ENCODE peak calls at places on chromosomes 16 and 17, in nine cellular contexts. B is GM10248, N is upper lobe of right lung, J is ascending aorta, V is Peyer's patch, T is GM13977, Z is endothelial cell, R is HFF-Myc, L is breast epithelium. M is an unnamed sample.

GRCh38 chr16:12904041-12904671 is 2.8 kb downstream of the SHISA9 start:
- DNase-seq in R (no peak), B (no peak), V (no peak), J (no peak), L (no peak), N (no peak), Z (no peak), T (no peak), M (no peak)

GRCh38 chr17:37160940-37161339 is 212.2 kb downstream of the AATF start:
- DNase-seq in N (no peak), L (no peak), T (no peak), V (no peak), J (no peak), R (no peak), B (no peak), Z (no peak), M (no peak)

GRCh38 chr17:64448665-64449512 is at the start of gene MILR1:
- DNase-seq in Z (no peak), T (peak), J (no peak), V (no peak), N (no peak), L (no peak), B (peak), R (peak), M (no peak)

GRCh38 chr17:15051913-15052312 is 213.2 kb downstream of the PMP22 start:
- DNase-seq in B (no peak), T (no peak), J (no peak), N (no peak), Z (no peak), L (no peak), V (no peak), R (no peak), M (no peak)

GRCh38 chr16:12729448-12729847 is 74.2 kb downstream of the CPPED1 start:
- DNase-seq in L (no peak), V (no peak), R (peak), J (no peak), N (no peak), Z (no peak), B (no peak), T (no peak), M (no peak)

GRCh38 chr17:27257031-27257357 is 36.9 kb upstream of the WSB1 start:
- DNase-seq in Z (no peak), V (no peak), L (no peak), B (no peak), R (no peak), T (no peak), J (no peak), N (no peak), M (no peak)

GRCh38 chr17:65332375-65332774 is 195.2 kb downstream of the RGS9 start:
- DNase-seq in Z (no peak), L (no peak), J (no peak), R (no peak), V (no peak), N (no peak), T (no peak), B (no peak), M (no peak)

GRCh38 chr16:8952281-8952751 is 11.4 kb downstream of the USP7 start:
- DNase-seq in J (no peak), N (no peak), B (no peak), V (no peak), L (no peak), Z (no peak), R (no peak), T (no peak), M (no peak)

GRCh38 chr17:40106760-40107265 is 6.4 kb upstream of the NR1D1 start:
- DNase-seq in T (no peak), Z (no peak), V (no peak), L (no peak), B (no peak), J (no peak), N (no peak), R (no peak), M (no peak)

GRCh38 chr17:43661699-43662431 is at the start of gene MEOX1:
- DNase-seq in V (no peak), L (no peak), R (peak), Z (no peak), J (no peak), N (no peak), T (peak), B (peak), M (no peak)

GRCh38 chr17:58680038-58680369 is 11.8 kb downstream of the TEX14 start:
- DNase-seq in V (no peak), T (no peak), Z (no peak), R (no peak), L (no peak), N (no peak), J (no peak), B (no peak), M (no peak)

GRCh38 chr17:9436629-9437028 is 139.0 kb downstream of the STX8 start:
- DNase-seq in Z (no peak), J (no peak), T (no peak), V (no peak), N (no peak), L (no peak), R (no peak), B (no peak), M (no peak)

GRCh38 chr16:67464565-67464964 is 16.4 kb downstream of the ATP6V0D1 start:
- DNase-seq in L (no peak), T (no peak), N (no peak), R (no peak), Z (no peak), B (no peak), J (no peak), V (no peak), M (no peak)

GRCh38 chr17:39926135-39926587 is 1.2 kb downstream of the ORMDL3 start:
- DNase-seq in Z (no peak), R (no peak), L (no peak), B (no peak), J (no peak), N (no peak), V (no peak), T (no peak), M (no peak)

GRCh38 chr17:64603987-64604386 is 58.1 kb downstream of the SMURF2 start:
- DNase-seq in T (no peak), R (no peak), J (no peak), V (no peak), N (no peak), B (no peak), Z (no peak), L (no peak), M (no peak)

GRCh38 chr16:54282202-54282922 is 4.2 kb downstream of the IRX3 start:
- DNase-seq in B (peak), J (no peak), R (no peak), L (peak), Z (peak), V (no peak), T (peak), N (peak), M (peak)

GRCh38 chr16:2710711-2711231 is 9.3 kb downstream of the PRSS27 start:
- DNase-seq in N (no peak), J (no peak), Z (no peak), R (no peak), L (no peak), T (no peak), V (no peak), B (no peak), M (no peak)

GRCh38 chr17:49210158-49211029 is at the start of the genes ABI3 and GNGT2:
- DNase-seq in N (no peak), L (no peak), Z (peak), R (no peak), T (peak), B (peak), V (no peak), J (no peak), M (no peak)

GRCh38 chr16:81946206-81946605 is 65.1 kb downstream of the SDR42E1 start:
- DNase-seq in T (no peak), B (no peak), Z (no peak), R (no peak), L (no peak), V (no peak), J (no peak), N (no peak), M (no peak)

GRCh38 chr16:2782583-2783351 is 4.6 kb downstream of the PRSS33 start:
- DNase-seq in J (no peak), Z (no peak), R (no peak), T (no peak), V (peak), N (peak), L (peak), B (no peak), M (no peak)

GRCh38 chr16:59552164-59552563 is 818.0 kb upstream of the GOT2 start:
- DNase-seq in V (no peak), B (no peak), R (no peak), N (no peak), Z (no peak), T (no peak), J (no peak), L (no peak), M (no peak)

GRCh38 chr17:75344664-75345063 is 55.4 kb upstream of the SLC25A19 start:
- DNase-seq in N (no peak), T (no peak), J (no peak), Z (no peak), V (no peak), R (no peak), B (no peak), L (no peak), M (no peak)

GRCh38 chr17:56891751-56892150 is 22.1 kb downstream of the TRIM25 start:
- DNase-seq in R (no peak), J (no peak), Z (peak), B (no peak), N (peak), V (no peak), T (no peak), L (no peak), M (no peak)

GRCh38 chr16:84524346-84524920 is 20.0 kb upstream of the MEAK7 start:
- DNase-seq in V (no peak), L (no peak), N (no peak), B (no peak), T (no peak), J (no peak), Z (no peak), R (no peak), M (no peak)

GRCh38 chr16:57900796-57901479 is 70.0 kb downstream of the CNGB1 start:
- DNase-seq in R (no peak), V (no peak), B (no peak), Z (no peak), J (no peak), N (no peak), T (no peak), L (no peak), M (no peak)

GRCh38 chr17:78890111-78890897 is 12.7 kb downstream of the CEP295NL start:
- DNase-seq in J (peak), V (no peak), L (no peak), R (no peak), Z (no peak), B (peak), T (no peak), N (peak), M (no peak)

GRCh38 chr17:11238710-11239109 is 2.3 kb upstream of the SHISA6 start:
- DNase-seq in N (no peak), J (no peak), R (no peak), V (no peak), Z (no peak), B (no peak), T (no peak), L (no peak), M (no peak)

GRCh38 chr16:66551362-66551761 is 1.0 kb upstream of the CKLF start:
- DNase-seq in R (peak), J (peak), Z (peak), N (no peak), T (peak), B (peak), V (no peak), L (no peak), M (no peak)

GRCh38 chr17:46764709-46765401 is 53.6 kb downstream of the WNT3 start:
- DNase-seq in N (peak), J (no peak), B (no peak), Z (no peak), R (peak), V (no peak), L (no peak), T (no peak), M (no peak)

GRCh38 chr16:88329726-88330700 is 52.7 kb upstream of the ZNF469 start:
- DNase-seq in V (no peak), L (no peak), R (no peak), J (no peak), N (no peak), B (no peak), T (no peak), Z (no peak), M (no peak)

DNA sequence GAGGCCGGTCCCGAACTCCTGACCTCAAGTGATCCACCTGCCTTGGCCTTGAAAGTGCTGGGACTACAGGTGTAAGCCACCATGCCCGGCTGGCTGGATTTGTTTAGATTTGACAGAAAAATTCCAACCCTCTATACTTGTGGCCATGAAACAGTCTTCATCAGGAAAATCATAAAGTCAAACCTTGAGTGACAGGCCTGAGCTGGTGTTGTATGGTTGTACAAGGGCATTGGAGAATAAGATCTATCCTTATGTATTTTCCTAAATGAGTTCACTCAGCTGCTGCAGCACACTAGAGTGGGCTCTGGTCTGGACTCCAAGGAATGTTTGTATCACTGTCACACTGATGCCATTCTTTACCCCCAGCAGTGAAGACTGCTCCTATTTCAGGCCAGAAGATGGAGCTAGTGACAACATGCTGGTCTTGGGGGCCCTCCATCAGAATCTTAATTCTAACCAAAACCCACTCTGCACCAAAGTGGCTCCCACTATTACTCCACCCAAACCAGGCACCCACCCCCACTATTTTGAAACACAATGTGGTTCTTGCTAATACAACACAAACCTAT is 27.4 kb downstream of the SNX11 start:
- DNase-seq in L (no peak), T (no peak), V (no peak), R (no peak), J (no peak), Z (no peak), B (peak), N (no peak), M (no peak)
- TF ChIP-seq CTCF in L (no peak), T (peak), V (no peak), R (no peak), J (no peak), Z (no peak), B (peak), N (no peak), M (peak)

GRCh38 chr16:64008131-64008530 is 1113.7 kb downstream of the CDH11 start:
- DNase-seq in B (no peak), L (no peak), R (no peak), Z (no peak), N (no peak), J (no peak), T (no peak), V (no peak), M (no peak)
- TF ChIP-seq CTCF in B (no peak), L (no peak), R (no peak), Z (no peak), N (no peak), J (no peak), T (no peak), V (no peak), M (no peak)

GRCh38 chr16:23578096-23578830 is 17.9 kb downstream of the NDUFAB1 start:
- DNase-seq in T (no peak), L (no peak), R (no peak), B (no peak), V (no peak), Z (no peak), N (no peak), J (no peak), M (no peak)

GRCh38 chr16:23580391-23580790 is 15.7 kb downstream of the NDUFAB1 start:
- DNase-seq in Z (no peak), B (no peak), N (no peak), L (no peak), T (no peak), J (no peak), R (no peak), V (no peak), M (no peak)

GRCh38 chr16:23584186-23585076 is 11.7 kb downstream of the NDUFAB1 start:
- DNase-seq in R (no peak), J (no peak), T (no peak), Z (no peak), N (no peak), B (no peak), V (no peak), L (no peak), M (no peak)

GRCh38 chr16:23579371-23579770 is 16.7 kb downstream of the NDUFAB1 start:
- DNase-seq in Z (no peak), R (no peak), T (no peak), L (no peak), N (no peak), V (no peak), B (no peak), J (no peak), M (no peak)

DNA sequence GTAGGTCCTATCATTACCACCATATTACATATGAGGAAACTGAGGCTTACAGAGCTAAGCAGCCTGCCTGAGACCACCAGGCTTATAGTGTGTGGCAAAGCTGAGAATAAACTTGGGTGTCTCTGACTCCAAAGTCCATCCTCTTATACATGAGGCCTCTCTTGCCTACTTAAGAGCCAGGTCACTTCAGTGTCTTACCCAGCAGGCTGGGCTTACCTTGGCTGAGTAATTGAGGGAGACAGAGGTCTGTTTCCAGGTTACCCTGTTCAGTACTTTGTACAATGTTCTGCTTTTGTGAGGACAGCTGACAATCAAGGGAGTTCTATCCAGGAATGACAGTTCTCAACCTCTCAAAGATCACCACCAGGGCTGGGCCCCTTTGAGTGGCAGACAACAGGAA is 14.4 kb downstream of the NDUFAB1 start:
- DNase-seq in V (no peak), R (no peak), T (no peak), J (no peak), B (no peak), N (no peak), L (no peak), Z (no peak), M (no peak)
- TF ChIP-seq CTCF in V (no peak), R (no peak), T (no peak), J (no peak), B (no peak), N (no peak), L (no peak), Z (no peak), M (no peak)

GRCh38 chr17:48011405-48012150 is 26.0 kb downstream of the COPZ2 start:
- DNase-seq in J (no peak), V (no peak), B (peak), Z (no peak), R (no peak), L (no peak), N (no peak), T (peak), M (no peak)
- TF ChIP-seq CTCF in J (peak), V (peak), B (peak), Z (peak), R (peak), L (peak), N (peak), T (peak), M (peak)

GRCh38 chr17:60766778-60767190 is 89.1 kb downstream of the BCAS3 start:
- DNase-seq in L (no peak), N (no peak), J (no peak), V (no peak), R (no peak), Z (no peak), T (no peak), B (no peak), M (no peak)

GRCh38 chr17:60773552-60773951 is 95.9 kb downstream of the BCAS3 start:
- DNase-seq in Z (no peak), R (no peak), B (no peak), J (no peak), N (no peak), L (no peak), V (no peak), T (no peak), M (no peak)

GRCh38 chr17:60770946-60771422 is 93.3 kb downstream of the BCAS3 start:
- DNase-seq in T (no peak), J (no peak), Z (no peak), N (no peak), V (no peak), R (no peak), B (no peak), L (no peak), M (no peak)

GRCh38 chr17:60769327-60769726 is 91.7 kb downstream of the BCAS3 start:
- DNase-seq in B (no peak), N (no peak), L (no peak), J (no peak), T (no peak), R (no peak), Z (no peak), V (no peak), M (no peak)

GRCh38 chr17:60767744-60768308 is 90.2 kb downstream of the BCAS3 start:
- DNase-seq in L (no peak), T (no peak), N (no peak), B (no peak), J (no peak), V (no peak), Z (no peak), R (no peak), M (no peak)
- TF ChIP-seq CTCF in L (no peak), T (no peak), N (no peak), B (no peak), J (no peak), V (no peak), Z (no peak), R (no peak), M (no peak)

GRCh38 chr16:14320406-14320805 is 249.3 kb downstream of the MRTFB start:
- DNase-seq in V (no peak), T (no peak), J (no peak), Z (no peak), R (no peak), N (no peak), B (no peak), L (no peak), M (no peak)

GRCh38 chr16:14310519-14310991 is 239.4 kb downstream of the MRTFB start:
- DNase-seq in R (no peak), J (no peak), Z (no peak), V (no peak), B (peak), N (no peak), L (no peak), T (peak), M (no peak)

GRCh38 chr16:14314116-14314515 is 243.0 kb downstream of the MRTFB start:
- DNase-seq in N (no peak), J (no peak), Z (no peak), T (no peak), B (no peak), R (no peak), V (no peak), L (no peak), M (no peak)

GRCh38 chr16:14321542-14321941 is 250.4 kb downstream of the MRTFB start:
- DNase-seq in V (no peak), L (no peak), Z (no peak), R (no peak), T (no peak), N (no peak), B (no peak), J (no peak), M (no peak)

DNA sequence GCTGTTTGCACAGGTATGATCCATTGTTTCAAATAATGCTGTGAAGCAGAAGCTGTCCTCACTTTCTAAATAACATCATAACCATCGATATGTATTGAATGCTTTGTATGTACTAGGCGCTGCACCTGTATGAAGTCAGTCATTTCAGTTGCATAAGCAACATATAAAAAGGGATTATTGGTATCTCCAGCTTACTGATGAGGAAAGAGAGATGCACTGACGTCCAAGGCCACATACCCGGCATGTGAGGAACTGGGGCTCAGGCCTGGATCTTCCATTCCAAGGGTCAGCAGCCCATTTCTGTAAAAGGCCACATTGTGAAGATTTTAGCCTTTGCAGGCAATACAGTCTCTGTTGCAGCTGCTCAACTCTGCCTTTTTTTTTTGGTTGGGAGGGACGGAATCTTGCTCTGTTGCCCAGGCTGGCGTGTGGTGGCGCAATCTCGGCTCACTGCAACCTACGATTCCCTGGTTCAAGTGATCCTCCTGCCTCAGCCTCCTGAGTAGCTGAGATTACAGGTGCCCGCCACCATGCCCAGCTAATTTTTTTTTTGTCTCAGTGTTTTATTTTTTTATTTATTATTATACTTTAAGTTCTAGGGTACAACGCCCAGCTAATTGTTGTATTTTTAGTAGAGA is 244.7 kb downstream of the MRTFB start:
- DNase-seq in Z (no peak), R (no peak), B (no peak), L (no peak), J (no peak), V (no peak), N (no peak), T (no peak), M (no peak)
- TF ChIP-seq CTCF in Z (no peak), R (no peak), B (no peak), L (no peak), J (no peak), V (no peak), N (no peak), T (no peak), M (no peak)

GRCh38 chr16:86517652-86518258 is 7.4 kb downstream of the FOXF1 start:
- DNase-seq in T (peak), Z (peak), V (peak), J (no peak), R (peak), B (peak), N (no peak), L (no peak), M (peak)
- TF ChIP-seq CTCF in T (peak), Z (peak), V (peak), J (peak), R (peak), B (peak), N (peak), L (no peak), M (peak)